ENCODE peak calls at places on chromosomes 11 and 22, in eight cellular contexts. P, J, N, Z, F, K, U and Y are unnamed samples.
A peak's percentile ranks its signal among the peaks of the same experiment; 100 is the strongest.

GRCh38 chr22:37659066-37659896 is 758 bp downstream of the PDXP start:
- DNase-seq in J (no peak), P (no peak), F (no peak), N (no peak), U (no peak), Z (no peak), K (no peak), Y (no peak)

GRCh38 chr22:26648011-26648497 is 9.3 kb upstream of the MIAT start:
- DNase-seq in U (no peak), J (no peak), Z (peak; percentile 41), P (peak; percentile 60), N (no peak), K (no peak), F (no peak), Y (no peak)

GRCh38 chr22:39292561-39293074 is 26.8 kb downstream of the RPL3 start:
- DNase-seq in J (peak; percentile 91), P (no peak), K (peak; percentile 94), Z (no peak), U (peak; percentile 56), F (no peak), N (no peak), Y (peak; percentile 35)

GRCh38 chr22:37518509-37519267 is 527 bp downstream of the CARD10 start:
- DNase-seq in P (no peak), F (no peak), N (no peak), Z (no peak), J (no peak), K (no peak), U (no peak), Y (no peak)

GRCh38 chr11:96045622-96046456 is 121.9 kb upstream of the MTMR2 start:
- DNase-seq in K (peak; percentile 19), N (no peak), U (peak; percentile 59), P (no peak), Z (no peak), J (no peak), F (no peak), Y (no peak)

GRCh38 chr11:21556936-21557335 is 635.9 kb upstream of the ANO5 start:
- DNase-seq in K (no peak), J (no peak), P (no peak), F (no peak), N (no peak), Z (no peak), U (no peak), Y (no peak)

GRCh38 chr22:22750335-22751042 is 106.1 kb downstream of the GGTLC2 start:
- DNase-seq in F (no peak), U (no peak), K (no peak), Z (no peak), P (no peak), N (no peak), J (no peak), Y (no peak)

GRCh38 chr11:9972917-9973504 is 309.1 kb downstream of the SWAP70 start:
- DNase-seq in J (peak; percentile 57), K (no peak), Z (peak; percentile 3), U (peak; percentile 55), P (peak; percentile 44), N (peak; percentile 25), F (no peak), Y (no peak)

GRCh38 chr11:88320149-88320559 is 17.4 kb downstream of the CTSC start:
- DNase-seq in P (no peak), F (no peak), U (no peak), J (peak; percentile 84), Z (no peak), N (no peak), K (no peak), Y (no peak)

GRCh38 chr22:19055801-19056200 is 66.4 kb downstream of the DGCR2 start:
- DNase-seq in J (no peak), F (no peak), U (no peak), P (no peak), N (no peak), Z (no peak), K (no peak), Y (no peak)

GRCh38 chr22:50186181-50186731 is 543 bp downstream of the TRABD start:
- DNase-seq in N (no peak), K (no peak), U (no peak), P (no peak), J (no peak), Z (no peak), F (no peak), Y (no peak)

GRCh38 chr11:95360382-95360781 is 129.4 kb upstream of the SESN3 start:
- DNase-seq in F (no peak), N (no peak), P (no peak), J (no peak), K (no peak), Z (no peak), U (no peak), Y (no peak)

GRCh38 chr11:2725367-2726300 is 25.8 kb upstream of the KCNQ1OT1 start:
- DNase-seq in P (no peak), Z (no peak), K (peak; percentile 36), N (no peak), J (no peak), F (no peak), U (peak; percentile 63), Y (no peak)

GRCh38 chr11:36196476-36197099 is 92.6 kb downstream of the COMMD9 start:
- DNase-seq in J (no peak), F (no peak), U (no peak), Z (no peak), P (no peak), N (no peak), K (no peak), Y (no peak)

GRCh38 chr22:40510965-40511364 is 125.6 kb downstream of the MRTFA start:
- DNase-seq in F (no peak), U (no peak), J (no peak), P (no peak), Z (no peak), N (no peak), K (no peak), Y (no peak)